ENCODE peak calls at places on chromosome 6, in ten cellular contexts. P, L, M, J, C, Y, R, N, V and D are unnamed samples.

GRCh38 chr6:91713911-91714310 is 1127.0 kb upstream of the MAP3K7 start:
- DNase-seq in P (no peak), L (no peak), M (peak), J (no peak), C (no peak), Y (no peak), R (no peak), N (no peak), V (no peak), D (no peak)

GRCh38 chr6:45896783-45897441 is 118.7 kb downstream of the CLIC5 start:
- DNase-seq in P (no peak), L (peak), M (no peak), J (peak), C (peak), Y (no peak), R (no peak), N (no peak), V (no peak), D (no peak)

GRCh38 chr6:168865-169455 is 123.3 kb upstream of the DUSP22 start:
- DNase-seq in P (peak), L (peak), M (peak), J (no peak), C (peak), Y (peak), R (no peak), N (no peak), V (no peak), D (no peak)

GRCh38 chr6:39653631-39654030 is 71.6 kb downstream of the KIF6 start:
- DNase-seq in P (no peak), L (no peak), M (no peak), J (no peak), C (no peak), Y (no peak), R (no peak), N (no peak), V (no peak), D (no peak)

GRCh38 chr6:63816979-63817436 is 181.4 kb downstream of the PHF3 start:
- DNase-seq in P (peak), L (no peak), M (no peak), J (no peak), C (no peak), Y (no peak), R (no peak), N (no peak), V (no peak), D (no peak)

GRCh38 chr6:25312034-25312620 is 33.0 kb downstream of the CARMIL1 start:
- DNase-seq in P (no peak), L (peak), M (peak), J (no peak), C (peak), Y (no peak), R (no peak), N (no peak), V (no peak), D (no peak)

GRCh38 chr6:156564807-156565149 is 212.4 kb upstream of the ARID1B start:
- DNase-seq in P (no peak), L (no peak), M (no peak), J (no peak), C (no peak), Y (no peak), R (no peak), N (no peak), V (no peak), D (no peak)

GRCh38 chr6:72649032-72649984 is 27.4 kb downstream of the KCNQ5 start:
- DNase-seq in P (no peak), L (peak), M (peak), J (no peak), C (peak), Y (no peak), R (no peak), N (peak), V (peak), D (no peak)

GRCh38 chr6:108897371-108897770 is 49.1 kb downstream of the ARMC2 start:
- DNase-seq in P (no peak), L (no peak), M (peak), J (no peak), C (peak), Y (no peak), R (no peak), N (peak), V (no peak), D (peak)

GRCh38 chr6:3609388-3609787 is 142.1 kb downstream of the PXDC1 start:
- DNase-seq in P (no peak), L (no peak), M (no peak), J (no peak), C (no peak), Y (no peak), R (no peak), N (no peak), V (no peak), D (no peak)

GRCh38 chr6:89793586-89793985 is 26.0 kb downstream of the MDN1 start:
- DNase-seq in P (no peak), L (no peak), M (no peak), J (no peak), C (no peak), Y (no peak), R (no peak), N (no peak), V (no peak), D (no peak)

GRCh38 chr6:146598785-146599405 is at the start of gene ADGB:
- DNase-seq in P (peak), L (no peak), M (peak), J (peak), C (peak), Y (peak), R (no peak), N (peak), V (no peak), D (no peak)

GRCh38 chr6:157642736-157643135 is 180.3 kb upstream of the SNX9 start:
- DNase-seq in P (no peak), L (no peak), M (no peak), J (no peak), C (no peak), Y (no peak), R (no peak), N (no peak), V (no peak), D (no peak)

GRCh38 chr6:74519172-74519571 is 686.7 kb downstream of the COL12A1 start:
- DNase-seq in P (no peak), L (peak), M (peak), J (no peak), C (peak), Y (peak), R (no peak), N (peak), V (no peak), D (no peak)

GRCh38 chr6:163085861-163086562 is 328.5 kb upstream of the QKI start:
- DNase-seq in P (peak), L (no peak), M (no peak), J (no peak), C (no peak), Y (no peak), R (no peak), N (peak), V (no peak), D (no peak)

GRCh38 chr6:105940990-105941389 is 145.1 kb upstream of the PRDM1 start:
- DNase-seq in P (peak), L (no peak), M (no peak), J (no peak), C (no peak), Y (no peak), R (no peak), N (no peak), V (no peak), D (no peak)

GRCh38 chr6:105932440-105932839 is 153.7 kb upstream of the PRDM1 start:
- DNase-seq in P (no peak), L (no peak), M (no peak), J (no peak), C (peak), Y (no peak), R (no peak), N (no peak), V (no peak), D (no peak)

GRCh38 chr6:105941616-105942412 is 144.3 kb upstream of the PRDM1 start:
- DNase-seq in P (no peak), L (no peak), M (peak), J (no peak), C (peak), Y (no peak), R (no peak), N (no peak), V (no peak), D (no peak)

GRCh38 chr6:105936972-105937371 is 149.2 kb upstream of the PRDM1 start:
- DNase-seq in P (no peak), L (no peak), M (no peak), J (no peak), C (no peak), Y (no peak), R (no peak), N (no peak), V (no peak), D (peak)
- TF ChIP-seq CTCF in P (no peak), L (no peak), M (no peak), J (no peak), C (no peak), Y (no peak), R (no peak), N (no peak), V (no peak), D (no peak)

DNA sequence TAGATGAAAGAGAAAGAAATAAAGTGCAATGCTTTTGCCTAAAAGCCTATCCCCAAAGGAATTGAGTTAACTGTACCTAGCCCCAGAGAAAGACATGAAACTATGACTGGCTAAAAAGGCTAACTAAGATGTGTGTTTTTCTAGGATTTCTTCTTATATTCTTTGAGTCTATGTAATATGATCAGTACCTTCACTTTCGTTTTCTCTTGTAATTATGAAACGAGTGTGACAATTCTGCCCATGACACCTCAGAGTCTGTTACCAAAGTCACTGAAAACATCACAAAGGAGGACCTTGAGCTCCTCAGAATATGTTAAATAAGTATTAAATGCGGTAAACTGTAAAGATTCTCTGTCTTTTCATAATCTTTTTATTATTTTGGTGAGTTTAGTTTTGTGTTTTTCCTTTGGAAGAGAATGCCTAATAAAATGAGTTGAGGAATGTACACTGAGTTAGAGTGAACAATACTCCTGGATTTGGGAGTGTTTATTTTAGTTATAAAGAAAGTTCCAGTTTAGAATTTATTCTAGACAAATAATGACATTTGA is 141.3 kb downstream of the FUT9 start:
- DNase-seq in P (no peak), L (no peak), M (no peak), J (no peak), C (no peak), Y (no peak), R (no peak), N (no peak), V (no peak), D (no peak)
- H3K4me3 ChIP-seq in P (no peak), L (no peak), M (no peak), J (no peak), C (no peak), Y (no peak), R (peak), N (no peak), V (peak), D (no peak)

GRCh38 chr6:85115876-85116275 is 334.0 kb upstream of the NT5E start:
- DNase-seq in P (no peak), L (no peak), M (no peak), J (no peak), C (no peak), Y (no peak), R (no peak), N (no peak), V (no peak), D (no peak)

GRCh38 chr6:85114583-85114939 is 335.3 kb upstream of the NT5E start:
- DNase-seq in P (no peak), L (no peak), M (no peak), J (no peak), C (no peak), Y (no peak), R (no peak), N (no peak), V (no peak), D (no peak)

GRCh38 chr6:85116475-85116874 is 333.4 kb upstream of the NT5E start:
- DNase-seq in P (no peak), L (no peak), M (no peak), J (no peak), C (no peak), Y (no peak), R (no peak), N (no peak), V (no peak), D (no peak)

GRCh38 chr6:85113934-85114582 is 335.8 kb upstream of the NT5E start:
- DNase-seq in P (peak), L (no peak), M (no peak), J (no peak), C (peak), Y (no peak), R (peak), N (no peak), V (no peak), D (no peak)

GRCh38 chr6:85118233-85118632 is 331.6 kb upstream of the NT5E start:
- DNase-seq in P (no peak), L (no peak), M (no peak), J (no peak), C (no peak), Y (no peak), R (no peak), N (no peak), V (no peak), D (no peak)
- TF ChIP-seq CTCF in P (peak), L (peak), M (peak), J (no peak), C (peak), Y (no peak), R (no peak), N (peak), V (no peak), D (no peak)

DNA sequence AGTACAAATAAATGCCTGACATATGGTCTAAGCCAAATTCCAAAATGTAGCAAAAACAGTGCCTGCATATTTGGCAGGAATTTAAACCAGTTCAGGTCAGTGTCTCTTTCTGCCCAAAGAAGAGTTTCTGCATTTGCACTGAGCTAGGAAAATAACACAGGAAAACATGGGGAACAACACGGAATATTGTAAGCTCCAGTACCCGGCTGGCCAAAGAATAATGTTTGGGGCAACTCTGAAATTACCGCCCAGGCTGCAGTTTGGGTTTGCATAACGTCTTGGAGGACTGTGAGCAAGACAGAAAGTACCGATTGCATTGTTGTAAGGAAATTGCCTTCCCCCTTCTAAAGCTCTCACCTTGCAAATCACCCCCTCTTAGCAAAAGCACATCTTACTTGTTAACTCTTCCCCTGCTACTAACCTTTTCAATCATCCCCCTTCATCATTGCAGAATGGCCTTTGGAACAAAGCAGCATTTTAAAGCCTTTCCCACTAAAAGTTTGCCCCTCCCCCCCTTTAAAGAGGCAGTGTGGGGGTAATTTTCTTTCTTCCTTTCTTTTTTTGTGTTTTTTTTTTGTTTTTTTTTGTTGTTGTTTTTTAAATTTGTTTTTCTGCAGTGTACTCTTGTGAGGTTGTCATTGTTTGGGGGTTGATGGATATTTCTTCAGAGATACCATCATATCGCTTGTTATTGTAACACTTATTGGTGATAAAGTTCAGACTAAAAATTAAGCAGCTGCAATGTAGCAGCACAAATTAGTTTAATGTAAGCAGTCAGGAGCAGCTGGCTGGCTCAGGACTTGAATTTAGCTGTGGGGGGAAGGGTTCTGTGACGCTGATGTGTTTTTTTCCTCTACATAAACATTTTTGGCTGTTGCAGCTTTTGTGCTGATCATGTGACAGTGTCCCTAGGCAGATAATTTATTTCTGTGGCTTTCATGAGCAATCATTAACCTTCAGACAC is 100.0 kb upstream of the CITED2 start:
- DNase-seq in P (no peak), L (no peak), M (peak), J (peak), C (peak), Y (no peak), R (peak), N (no peak), V (no peak), D (no peak)
- H3K4me3 ChIP-seq in P (no peak), L (peak), M (peak), J (no peak), C (peak), Y (no peak), R (peak), N (no peak), V (peak), D (no peak)

GRCh38 chr6:147784371-147784770 is 275.9 kb downstream of the SAMD5 start:
- DNase-seq in P (no peak), L (no peak), M (no peak), J (no peak), C (no peak), Y (no peak), R (no peak), N (no peak), V (no peak), D (no peak)

GRCh38 chr6:147789430-147789947 is 281.0 kb downstream of the SAMD5 start:
- DNase-seq in P (no peak), L (no peak), M (no peak), J (no peak), C (no peak), Y (no peak), R (no peak), N (no peak), V (no peak), D (no peak)

GRCh38 chr6:147782302-147782701 is 273.8 kb downstream of the SAMD5 start:
- DNase-seq in P (no peak), L (peak), M (peak), J (no peak), C (no peak), Y (peak), R (no peak), N (peak), V (no peak), D (no peak)

GRCh38 chr6:147787407-147787806 is 278.9 kb downstream of the SAMD5 start:
- DNase-seq in P (no peak), L (no peak), M (no peak), J (no peak), C (no peak), Y (no peak), R (no peak), N (no peak), V (no peak), D (no peak)
- TF ChIP-seq CTCF in P (no peak), L (no peak), M (no peak), J (no peak), C (no peak), Y (no peak), R (no peak), N (no peak), V (no peak), D (peak)